ENCODE peak calls at places on chromosomes 7 and 10, in five cellular contexts. E, L, F, N and T are unnamed samples.

GRCh38 chr10:48469516-48470020 is 135.3 kb downstream of the ARHGAP22 start:
- DNase-seq in E (peak), L (no peak), F (peak), N (no peak), T (peak)

GRCh38 chr10:65611592-65611991 is 1314.2 kb upstream of the LRRTM3 start:
- DNase-seq in E (no peak), L (no peak), F (no peak), N (no peak), T (no peak)

GRCh38 chr10:43043342-43043772 is 33.5 kb upstream of the RET start:
- DNase-seq in E (no peak), L (peak), F (peak), N (no peak), T (no peak)

GRCh38 chr7:32116436-32116835 is 46.2 kb upstream of the PDE1C start:
- DNase-seq in E (no peak), L (no peak), F (no peak), N (no peak), T (no peak)

GRCh38 chr10:122999347-122999746 is 9.2 kb downstream of the IKZF5 start:
- DNase-seq in E (no peak), L (no peak), F (no peak), N (no peak), T (no peak)

GRCh38 chr7:45394117-45394708 is 180.0 kb upstream of the ADCY1 start:
- DNase-seq in E (no peak), L (no peak), F (no peak), N (no peak), T (no peak)

GRCh38 chr10:48382982-48383381 is 76.5 kb downstream of the MAPK8 start:
- DNase-seq in E (no peak), L (no peak), F (no peak), N (no peak), T (no peak)

GRCh38 chr10:77445562-77445961 is 192.0 kb downstream of the KCNMA1 start:
- DNase-seq in E (no peak), L (no peak), F (no peak), N (no peak), T (no peak)

GRCh38 chr10:126092806-126093205 is 196.4 kb downstream of the FANK1 start:
- DNase-seq in E (no peak), L (no peak), F (no peak), N (no peak), T (no peak)